ENCODE peak calls at places on chromosome 6, in eight cellular contexts. One of them, this sample, is unnamed.

GRCh38 chr6:113596907-113597583 is 260.1 kb upstream of the MARCKS start:
- DNase-seq in stimulated activated CD8-positive, alpha-beta memory T cell treated with anti-CD3 and anti-CD28 coated beads, Interleukin-2, amount 100 ng/mL, for 1 hour: no peak
- DNase-seq in osteocyte: no peak
- DNase-seq in lower lobe of right lung: no peak
- DNase-seq in T-cell: no peak
- DNase-seq in GM10248: no peak
- DNase-seq in AG08396: no peak
- DNase-seq in posterior cingulate gyrus: no peak
- DNase-seq in this sample: no peak

GRCh38 chr6:43070028-43070632 is 6.0 kb upstream of the PTK7 start:
- DNase-seq in lower lobe of right lung: no peak
- DNase-seq in AG08396: peak; percentile 80
- DNase-seq in T-cell: no peak
- DNase-seq in GM10248: peak; percentile 77
- DNase-seq in posterior cingulate gyrus: no peak
- DNase-seq in osteocyte: no peak
- DNase-seq in stimulated activated CD8-positive, alpha-beta memory T cell treated with anti-CD3 and anti-CD28 coated beads, Interleukin-2, amount 100 ng/mL, for 1 hour: no peak
- DNase-seq in this sample: peak; percentile 82

GRCh38 chr6:51533962-51534361 is 553.5 kb downstream of the PKHD1 start:
- DNase-seq in osteocyte: no peak
- DNase-seq in T-cell: no peak
- DNase-seq in lower lobe of right lung: no peak
- DNase-seq in GM10248: no peak
- DNase-seq in stimulated activated CD8-positive, alpha-beta memory T cell treated with anti-CD3 and anti-CD28 coated beads, Interleukin-2, amount 100 ng/mL, for 1 hour: no peak
- DNase-seq in AG08396: no peak
- DNase-seq in posterior cingulate gyrus: no peak
- DNase-seq in this sample: no peak

GRCh38 chr6:73969982-73970960 is 274.3 kb downstream of the CD109 start:
- DNase-seq in AG08396: peak; percentile 58
- DNase-seq in lower lobe of right lung: no peak
- DNase-seq in posterior cingulate gyrus: no peak
- DNase-seq in GM10248: peak; percentile 11
- DNase-seq in stimulated activated CD8-positive, alpha-beta memory T cell treated with anti-CD3 and anti-CD28 coated beads, Interleukin-2, amount 100 ng/mL, for 1 hour: no peak
- DNase-seq in T-cell: no peak
- DNase-seq in osteocyte: no peak
- DNase-seq in this sample: peak; percentile 29

GRCh38 chr6:82246802-82247633 is 526 bp downstream of the IBTK start:
- DNase-seq in GM10248: no peak
- DNase-seq in osteocyte: no peak
- DNase-seq in T-cell: peak; percentile 20
- DNase-seq in posterior cingulate gyrus: peak; percentile 57
- DNase-seq in lower lobe of right lung: peak; percentile 71
- DNase-seq in stimulated activated CD8-positive, alpha-beta memory T cell treated with anti-CD3 and anti-CD28 coated beads, Interleukin-2, amount 100 ng/mL, for 1 hour: no peak
- DNase-seq in AG08396: peak; percentile 62
- DNase-seq in this sample: peak; percentile 45

GRCh38 chr6:150252714-150253444 is 110.0 kb downstream of the PPP1R14C start:
- DNase-seq in osteocyte: no peak
- DNase-seq in posterior cingulate gyrus: no peak
- DNase-seq in AG08396: no peak
- DNase-seq in lower lobe of right lung: no peak
- DNase-seq in T-cell: no peak
- DNase-seq in GM10248: no peak
- DNase-seq in stimulated activated CD8-positive, alpha-beta memory T cell treated with anti-CD3 and anti-CD28 coated beads, Interleukin-2, amount 100 ng/mL, for 1 hour: no peak
- DNase-seq in this sample: peak; percentile 24

GRCh38 chr6:134539865-134540323 is 222.0 kb upstream of the SGK1 start:
- DNase-seq in posterior cingulate gyrus: peak; percentile 39
- DNase-seq in T-cell: peak; percentile 32
- DNase-seq in AG08396: no peak
- DNase-seq in lower lobe of right lung: no peak
- DNase-seq in stimulated activated CD8-positive, alpha-beta memory T cell treated with anti-CD3 and anti-CD28 coated beads, Interleukin-2, amount 100 ng/mL, for 1 hour: no peak
- DNase-seq in osteocyte: no peak
- DNase-seq in GM10248: no peak
- DNase-seq in this sample: no peak

GRCh38 chr6:20211941-20212391 is 303 bp downstream of the MBOAT1 start:
- DNase-seq in GM10248: no peak
- DNase-seq in AG08396: no peak
- DNase-seq in posterior cingulate gyrus: no peak
- DNase-seq in lower lobe of right lung: no peak
- DNase-seq in T-cell: peak; percentile 5
- DNase-seq in stimulated activated CD8-positive, alpha-beta memory T cell treated with anti-CD3 and anti-CD28 coated beads, Interleukin-2, amount 100 ng/mL, for 1 hour: no peak
- DNase-seq in osteocyte: no peak
- DNase-seq in this sample: peak; percentile 39

GRCh38 chr6:158286413-158286812 is 25.9 kb upstream of the TULP4 start:
- DNase-seq in GM10248: no peak
- DNase-seq in T-cell: no peak
- DNase-seq in lower lobe of right lung: no peak
- DNase-seq in posterior cingulate gyrus: no peak
- DNase-seq in AG08396: peak; percentile 46
- DNase-seq in osteocyte: no peak
- DNase-seq in stimulated activated CD8-positive, alpha-beta memory T cell treated with anti-CD3 and anti-CD28 coated beads, Interleukin-2, amount 100 ng/mL, for 1 hour: no peak
- DNase-seq in this sample: no peak